ENCODE peak calls at places on chromosomes 5 and 9, in seven cellular contexts. S is HepG2, R is K562, U is GM12878, O is GM12892, J is SK-N-SH, D is H1. M is an unnamed sample.

GRCh38 chr5:14748180-14748900 is 83.8 kb downstream of the OTULIN start:
- DNase-seq in S (no peak), R (no peak), U (no peak), O (no peak), J (no peak), D (no peak), M (no peak)

GRCh38 chr5:132771559-132771998 is 5.5 kb downstream of the SEPTIN8 start:
- DNase-seq in S (peak), R (no peak), U (no peak), O (no peak), J (no peak), D (no peak), M (no peak)

GRCh38 chr5:175691761-175692160 is 33.9 kb downstream of the HRH2 start:
- DNase-seq in S (no peak), R (no peak), U (no peak), O (no peak), J (no peak), D (no peak), M (no peak)

GRCh38 chr9:100125913-100126312 is 26.9 kb downstream of the INVS start:
- DNase-seq in S (no peak), R (no peak), U (no peak), O (no peak), J (no peak), D (no peak), M (no peak)

GRCh38 chr5:91206734-91207133 is 176.4 kb downstream of the ARRDC3 start:
- DNase-seq in S (no peak), R (no peak), U (no peak), O (no peak), J (no peak), D (no peak), M (no peak)

GRCh38 chr5:131997026-131997726 is 14.3 kb downstream of the ACSL6 start:
- DNase-seq in S (no peak), R (no peak), U (no peak), O (no peak), J (no peak), D (no peak), M (no peak)

GRCh38 chr9:35267716-35268115 is 105.9 kb downstream of the UNC13B start:
- DNase-seq in S (no peak), R (no peak), U (no peak), O (no peak), J (no peak), D (no peak), M (no peak)

GRCh38 chr5:12691330-12691729 is 787.1 kb upstream of the CTNND2 start:
- DNase-seq in S (no peak), R (no peak), U (no peak), O (no peak), J (no peak), D (no peak), M (no peak)

GRCh38 chr5:139642891-139643871 is 5.0 kb upstream of the CXXC5 start:
- DNase-seq in S (peak), R (no peak), U (no peak), O (no peak), J (peak), D (peak), M (no peak)

GRCh38 chr5:40547557-40547956 is 132.2 kb upstream of the PTGER4 start:
- DNase-seq in S (no peak), R (no peak), U (no peak), O (no peak), J (no peak), D (no peak), M (no peak)

GRCh38 chr5:50745221-50745620 is 78.8 kb downstream of the PARP8 start:
- DNase-seq in S (no peak), R (no peak), U (no peak), O (no peak), J (no peak), D (no peak), M (no peak)

GRCh38 chr5:50749873-50750272 is 83.4 kb downstream of the PARP8 start:
- DNase-seq in S (no peak), R (no peak), U (no peak), O (no peak), J (no peak), D (no peak), M (no peak)

GRCh38 chr5:50749181-50749580 is 82.7 kb downstream of the PARP8 start:
- DNase-seq in S (no peak), R (no peak), U (no peak), O (no peak), J (no peak), D (no peak), M (no peak)

GRCh38 chr5:50752800-50753199 is 86.4 kb downstream of the PARP8 start:
- DNase-seq in S (no peak), R (no peak), U (no peak), O (no peak), J (no peak), D (no peak), M (no peak)

GRCh38 chr5:50751064-50751657 is 84.7 kb downstream of the PARP8 start:
- DNase-seq in S (peak), R (peak), U (peak), O (peak), J (peak), D (no peak), M (no peak)
- TF ChIP-seq TAF1 in S (no peak), R (no peak), U (no peak), O (no peak), J (no peak), D (no peak), M (no peak)

DNA sequence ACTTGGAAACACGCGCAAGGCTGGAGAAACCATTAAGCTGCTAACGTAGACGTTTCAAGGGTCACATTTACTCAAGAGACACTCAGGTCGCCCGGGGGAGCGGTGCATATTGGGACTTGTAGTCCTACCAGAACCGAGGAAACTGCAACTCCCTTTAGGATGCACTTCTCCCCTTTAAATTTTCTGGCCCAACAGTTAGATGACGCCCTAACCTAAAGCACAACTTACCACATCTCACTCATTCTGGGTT is 384 bp upstream of the DMXL1 start:
- DNase-seq in S (no peak), R (no peak), U (no peak), O (peak), J (peak), D (no peak), M (peak)
- TF ChIP-seq TAF1 in S (no peak), R (no peak), U (peak), O (no peak), J (peak), D (peak), M (no peak)

GRCh38 chr9:106963684-106964083 is 100.7 kb downstream of the ZNF462 start:
- DNase-seq in S (no peak), R (no peak), U (no peak), O (no peak), J (no peak), D (no peak), M (no peak)

GRCh38 chr9:106969696-106970095 is 106.7 kb downstream of the ZNF462 start:
- DNase-seq in S (no peak), R (no peak), U (no peak), O (no peak), J (no peak), D (no peak), M (no peak)

GRCh38 chr9:106964329-106964728 is 101.4 kb downstream of the ZNF462 start:
- DNase-seq in S (no peak), R (no peak), U (peak), O (no peak), J (no peak), D (no peak), M (no peak)

GRCh38 chr9:106964822-106965525 is 102.0 kb downstream of the ZNF462 start:
- DNase-seq in S (no peak), R (no peak), U (no peak), O (no peak), J (no peak), D (no peak), M (no peak)

GRCh38 chr9:106966481-106966880 is 103.5 kb downstream of the ZNF462 start:
- DNase-seq in S (no peak), R (no peak), U (no peak), O (no peak), J (no peak), D (no peak), M (no peak)
- TF ChIP-seq TAF1 in S (no peak), R (no peak), U (no peak), O (no peak), J (no peak), D (no peak), M (no peak)

DNA sequence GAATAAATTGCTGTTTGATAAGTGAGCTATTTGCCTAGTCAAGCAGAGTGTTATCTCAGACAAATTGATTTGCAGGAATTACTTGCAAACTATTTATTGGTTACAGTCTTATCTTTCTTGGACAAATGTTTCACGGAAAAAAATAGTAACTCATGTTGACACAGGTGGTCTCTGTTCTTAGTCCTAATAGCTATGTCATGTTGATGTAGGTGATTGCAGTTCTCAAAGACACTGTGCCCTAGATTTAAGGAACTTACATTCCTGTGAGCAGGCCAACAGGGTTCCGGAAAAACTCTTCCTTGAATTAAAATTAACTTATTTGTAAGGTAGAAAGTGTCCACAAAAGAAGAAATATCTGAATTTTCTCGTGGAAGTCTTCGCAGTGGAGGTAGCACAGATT is 109.6 kb upstream of the SLCO6A1 start:
- DNase-seq in S (no peak), R (no peak), U (no peak), O (no peak), J (no peak), D (no peak), M (no peak)
- TF ChIP-seq TAF1 in S (no peak), R (no peak), U (no peak), O (no peak), J (no peak), D (no peak), M (no peak)

GRCh38 chr9:134381671-134382505 is 55.6 kb downstream of the RXRA start:
- DNase-seq in S (peak), R (peak), U (no peak), O (no peak), J (peak), D (no peak), M (no peak)
- TF ChIP-seq TAF1 in S (no peak), R (no peak), U (no peak), O (no peak), J (no peak), D (no peak), M (no peak)

GRCh38 chr5:179553875-179554274 is 3.5 kb downstream of the RUFY1 start:
- DNase-seq in S (peak), R (no peak), U (no peak), O (no peak), J (no peak), D (no peak), M (no peak)
- TF ChIP-seq TAF1 in S (no peak), R (no peak), U (no peak), O (no peak), J (no peak), D (no peak), M (no peak)